ENCODE peak calls at places on chromosome 11, in four cellular contexts. One of them, this sample, is unnamed.

GRCh38 chr11:93196816-93197382 is 892 bp downstream of the SLC36A4 start:
- DNase-seq in K562: no peak
- DNase-seq in H1: no peak
- DNase-seq in HepG2: no peak
- DNase-seq in this sample: no peak

GRCh38 chr11:114316980-114317675 is 20.9 kb downstream of the NNMT start:
- DNase-seq in HepG2: no peak
- DNase-seq in H1: no peak
- DNase-seq in K562: no peak
- DNase-seq in this sample: no peak

GRCh38 chr11:103887001-103887680 is 149.3 kb upstream of the DDI1 start:
- DNase-seq in H1: no peak
- DNase-seq in K562: no peak
- DNase-seq in HepG2: no peak
- DNase-seq in this sample: no peak

GRCh38 chr11:119506436-119506835 is 83.5 kb upstream of the THY1 start:
- DNase-seq in H1: no peak
- DNase-seq in HepG2: no peak
- DNase-seq in K562: no peak
- DNase-seq in this sample: no peak

GRCh38 chr11:12840871-12841516 is 166.8 kb downstream of the TEAD1 start:
- DNase-seq in HepG2: no peak
- DNase-seq in K562: no peak
- DNase-seq in H1: no peak
- DNase-seq in this sample: no peak

GRCh38 chr11:96622026-96622634 is 232.3 kb downstream of the JRKL start:
- DNase-seq in K562: no peak
- DNase-seq in HepG2: no peak
- DNase-seq in H1: no peak
- DNase-seq in this sample: no peak

GRCh38 chr11:131033151-131033651 is 116.9 kb upstream of the SNX19 start:
- DNase-seq in H1: no peak
- DNase-seq in HepG2: peak
- DNase-seq in K562: peak
- DNase-seq in this sample: peak

GRCh38 chr11:77381749-77382693 is 80.5 kb upstream of the GDPD4 start:
- DNase-seq in K562: no peak
- DNase-seq in HepG2: no peak
- DNase-seq in H1: no peak
- DNase-seq in this sample: no peak

GRCh38 chr11:69864589-69864929 is 45.3 kb upstream of the FGF3 start:
- DNase-seq in HepG2: no peak
- DNase-seq in H1: no peak
- DNase-seq in K562: no peak
- DNase-seq in this sample: no peak

GRCh38 chr11:70559516-70559915 is 161.2 kb downstream of the CTTN start:
- DNase-seq in H1: no peak
- DNase-seq in K562: no peak
- DNase-seq in HepG2: no peak
- DNase-seq in this sample: no peak

GRCh38 chr11:94650756-94651155 is 83.6 kb downstream of the PIWIL4 start:
- DNase-seq in K562: no peak
- DNase-seq in HepG2: no peak
- DNase-seq in H1: no peak
- DNase-seq in this sample: no peak

GRCh38 chr11:63719987-63720386 is 38.7 kb downstream of the RTN3 start:
- DNase-seq in HepG2: no peak
- DNase-seq in H1: no peak
- DNase-seq in K562: peak
- DNase-seq in this sample: no peak

GRCh38 chr11:45413156-45413833 is 127.2 kb upstream of the SYT13 start:
- DNase-seq in H1: no peak
- DNase-seq in HepG2: no peak
- DNase-seq in K562: no peak
- DNase-seq in this sample: no peak
- TF ChIP-seq RNF2 in H1: no peak
- TF ChIP-seq RNF2 in HepG2: no peak
- TF ChIP-seq RNF2 in K562: no peak
- TF ChIP-seq RNF2 in this sample: no peak

DNA sequence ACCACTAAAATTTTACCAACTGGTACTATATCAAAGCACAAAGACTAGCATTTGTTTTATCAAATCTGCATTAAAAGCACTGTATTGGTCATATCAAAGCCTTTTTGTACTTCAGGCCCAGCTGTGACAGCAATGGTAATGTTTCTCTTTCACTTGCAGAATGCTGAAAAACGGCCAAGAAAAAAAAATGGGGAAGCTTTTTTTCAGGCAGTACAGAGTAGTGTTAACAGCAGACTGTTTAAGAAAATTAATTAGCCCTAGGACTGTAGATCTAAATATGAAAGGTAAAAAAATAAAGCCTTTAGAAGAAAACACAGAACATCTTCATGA is 33.3 kb downstream of the DENND5A start:
- DNase-seq in HepG2: no peak
- DNase-seq in H1: no peak
- DNase-seq in K562: no peak
- DNase-seq in this sample: no peak
- H3K4me3 ChIP-seq in HepG2: no peak
- H3K4me3 ChIP-seq in H1: peak
- H3K4me3 ChIP-seq in K562: no peak
- H3K4me3 ChIP-seq in this sample: no peak

GRCh38 chr11:67627394-67627787 is 2.3 kb downstream of the NUDT8 start:
- DNase-seq in H1: no peak
- DNase-seq in HepG2: no peak
- DNase-seq in K562: no peak
- DNase-seq in this sample: no peak
- TF ChIP-seq MAFK in H1: no peak
- TF ChIP-seq MAFK in HepG2: no peak
- TF ChIP-seq MAFK in K562: no peak
- TF ChIP-seq MAFK in this sample: no peak

GRCh38 chr11:75434886-75435570 is 2.0 kb upstream of the KLHL35 start:
- DNase-seq in HepG2: no peak
- DNase-seq in K562: no peak
- DNase-seq in H1: no peak
- DNase-seq in this sample: no peak

GRCh38 chr11:75431533-75432525 is 1.2 kb downstream of the KLHL35 start:
- DNase-seq in HepG2: no peak
- DNase-seq in H1: no peak
- DNase-seq in K562: no peak
- DNase-seq in this sample: peak

GRCh38 chr11:75434051-75434450 is 1.0 kb upstream of the KLHL35 start:
- DNase-seq in HepG2: no peak
- DNase-seq in K562: no peak
- DNase-seq in H1: no peak
- DNase-seq in this sample: no peak

GRCh38 chr11:75432911-75433321 is at the start of gene KLHL35:
- DNase-seq in HepG2: no peak
- DNase-seq in H1: no peak
- DNase-seq in K562: no peak
- DNase-seq in this sample: no peak

GRCh38 chr11:75433443-75433842 is 440 bp upstream of the KLHL35 start:
- DNase-seq in K562: no peak
- DNase-seq in HepG2: no peak
- DNase-seq in H1: no peak
- DNase-seq in this sample: no peak
- TF ChIP-seq RNF2 in K562: no peak
- TF ChIP-seq RNF2 in HepG2: no peak
- TF ChIP-seq RNF2 in H1: no peak
- TF ChIP-seq RNF2 in this sample: no peak

GRCh38 chr11:9103542-9104276 is 12.3 kb upstream of the SCUBE2 start:
- DNase-seq in HepG2: peak
- DNase-seq in K562: no peak
- DNase-seq in H1: no peak
- DNase-seq in this sample: no peak
- H3K4me3 ChIP-seq in HepG2: no peak
- H3K4me3 ChIP-seq in K562: no peak
- H3K4me3 ChIP-seq in H1: no peak
- H3K4me3 ChIP-seq in this sample: no peak

DNA sequence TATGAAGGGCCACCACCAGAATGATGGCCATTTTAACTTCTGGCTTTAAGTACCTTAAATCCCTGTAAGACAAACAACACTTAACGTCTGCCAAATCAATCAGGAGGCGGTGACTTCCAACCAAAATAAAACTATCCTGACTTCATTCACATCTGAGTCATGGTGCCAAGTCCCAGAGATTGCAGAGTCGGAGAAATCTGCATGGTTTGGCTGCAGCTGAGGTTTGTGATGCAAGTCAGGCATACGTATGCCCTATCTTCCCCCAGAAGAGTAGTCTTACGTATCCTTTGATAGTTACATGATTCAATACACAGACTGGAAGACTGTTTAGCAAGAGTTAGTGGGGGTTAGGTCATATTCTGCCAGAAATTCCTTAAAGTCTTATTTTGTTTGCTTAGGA is 1.7 kb upstream of the GAB2 start:
- DNase-seq in K562: no peak
- DNase-seq in HepG2: no peak
- DNase-seq in H1: no peak
- DNase-seq in this sample: peak
- TF ChIP-seq MAFK in K562: peak
- TF ChIP-seq MAFK in HepG2: no peak
- TF ChIP-seq MAFK in H1: no peak
- TF ChIP-seq MAFK in this sample: peak